ENCODE peak calls at places on chromosomes 3 and 15, in six cellular contexts. O is lower leg skin; J is dorsolateral prefrontal cortex; B is Calu3; Z is CD4-positive, alpha-beta T cell; C is AG04450. L is an unnamed sample.

GRCh38 chr3:17039579-17039978 is 154.8 kb downstream of the PLCL2 start:
- DNase-seq in O (no peak), J (no peak), B (peak), Z (no peak), C (peak), L (peak)

GRCh38 chr15:59539799-59540198 is 71.8 kb upstream of the GCNT3 start:
- DNase-seq in O (no peak), J (no peak), B (no peak), Z (no peak), C (no peak), L (no peak)

GRCh38 chr15:43212951-43213350 is 7.9 kb downstream of the EPB42 start:
- DNase-seq in O (no peak), J (no peak), B (no peak), Z (no peak), C (no peak), L (no peak)

GRCh38 chr3:120021523-120021922 is 72.7 kb downstream of the GSK3B start:
- DNase-seq in O (no peak), J (no peak), B (no peak), Z (no peak), C (no peak), L (no peak)

GRCh38 chr3:58628823-58629562 is 37.6 kb downstream of the FAM3D start:
- DNase-seq in O (peak), J (no peak), B (no peak), Z (no peak), C (peak), L (peak)

GRCh38 chr3:186882881-186883685 is 40.6 kb downstream of the ADIPOQ start:
- DNase-seq in O (no peak), J (no peak), B (no peak), Z (no peak), C (no peak), L (no peak)

GRCh38 chr3:59308001-59308400 is 258.2 kb upstream of the CFAP20DC start:
- DNase-seq in O (no peak), J (no peak), B (no peak), Z (no peak), C (no peak), L (no peak)

GRCh38 chr3:46935168-46935858 is 41.2 kb downstream of the CCDC12 start:
- DNase-seq in O (peak), J (no peak), B (peak), Z (no peak), C (peak), L (peak)

DNA sequence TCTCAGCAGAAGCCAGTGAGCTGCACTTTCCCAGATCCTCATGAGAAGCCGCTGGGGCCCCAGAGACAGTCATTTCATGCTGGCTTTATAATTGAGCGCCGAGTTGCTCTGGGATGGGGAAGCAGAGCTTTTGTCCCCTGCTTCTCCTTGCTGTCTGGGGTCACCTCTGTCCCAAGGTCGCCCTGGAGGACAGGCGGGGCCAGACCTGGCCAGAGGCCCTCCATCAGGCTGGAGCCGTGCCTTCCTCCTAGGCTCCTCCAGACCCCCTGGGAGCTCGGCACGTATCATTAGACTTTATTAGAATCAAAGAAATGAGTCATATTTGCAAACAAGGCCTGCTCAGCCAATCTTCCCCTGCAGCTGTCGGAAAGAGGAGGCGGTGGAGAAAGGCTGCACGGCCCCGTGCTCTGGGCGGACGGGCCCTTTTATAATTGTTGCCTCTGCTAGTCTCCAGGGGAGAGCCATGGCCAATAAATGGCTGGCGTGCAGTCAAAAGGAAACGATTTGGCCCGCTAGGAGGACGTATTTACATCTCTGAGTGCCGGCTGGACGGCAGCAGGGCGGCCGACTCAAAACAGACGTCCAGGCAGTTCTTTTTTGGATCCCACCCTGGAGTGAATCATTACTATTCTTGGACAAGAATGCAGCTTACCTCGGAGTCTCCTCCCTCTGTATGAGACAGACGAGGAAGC is 50.4 kb downstream of the SLC6A6 start:
- DNase-seq in O (peak), J (peak), B (peak), Z (no peak), C (peak), L (peak)
- TF ChIP-seq CTCF in O (no peak), J (no peak), B (no peak), Z (no peak), C (peak), L (no peak)

GRCh38 chr3:67419779-67420178 is 234.6 kb downstream of the SUCLG2 start:
- DNase-seq in O (no peak), J (no peak), B (no peak), Z (no peak), C (no peak), L (no peak)

GRCh38 chr3:67415504-67415903 is 238.9 kb downstream of the SUCLG2 start:
- DNase-seq in O (no peak), J (no peak), B (no peak), Z (no peak), C (peak), L (peak)

GRCh38 chr3:67414740-67415139 is 239.7 kb downstream of the SUCLG2 start:
- DNase-seq in O (no peak), J (no peak), B (no peak), Z (no peak), C (no peak), L (no peak)

GRCh38 chr3:67418539-67419529 is 235.6 kb downstream of the SUCLG2 start:
- DNase-seq in O (no peak), J (no peak), B (no peak), Z (no peak), C (peak), L (no peak)

DNA sequence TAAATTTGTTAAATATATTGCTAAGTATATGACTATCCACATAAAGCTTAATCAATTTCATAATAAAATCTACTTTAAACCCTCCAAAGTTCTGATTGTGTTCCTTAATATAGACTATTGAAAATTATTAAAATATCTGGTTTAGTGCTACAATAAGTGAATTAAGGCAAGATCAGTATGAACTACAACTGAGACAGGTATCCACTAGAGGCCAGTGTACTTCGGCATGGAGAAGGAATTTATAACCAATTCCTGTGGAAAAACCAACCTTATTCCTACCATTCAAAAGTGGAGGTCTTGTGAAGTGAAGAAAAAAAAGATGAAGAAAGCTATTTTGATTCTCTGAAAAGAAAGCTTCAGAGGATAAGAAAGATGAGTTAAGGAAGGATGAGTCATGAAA is 237.7 kb downstream of the SUCLG2 start:
- DNase-seq in O (no peak), J (no peak), B (no peak), Z (no peak), C (no peak), L (no peak)
- TF ChIP-seq CTCF in O (no peak), J (no peak), B (no peak), Z (no peak), C (peak), L (no peak)

GRCh38 chr15:55108858-55109518 is 87.8 kb downstream of the RSL24D1 start:
- DNase-seq in O (peak), J (peak), B (peak), Z (peak), C (no peak), L (no peak)
- TF ChIP-seq CTCF in O (no peak), J (peak), B (peak), Z (peak), C (peak), L (peak)

GRCh38 chr3:165404357-165405042 is 208.3 kb upstream of the SLITRK3 start:
- DNase-seq in O (no peak), J (no peak), B (no peak), Z (no peak), C (no peak), L (no peak)
- TF ChIP-seq CTCF in O (no peak), J (no peak), B (no peak), Z (no peak), C (no peak), L (no peak)

DNA sequence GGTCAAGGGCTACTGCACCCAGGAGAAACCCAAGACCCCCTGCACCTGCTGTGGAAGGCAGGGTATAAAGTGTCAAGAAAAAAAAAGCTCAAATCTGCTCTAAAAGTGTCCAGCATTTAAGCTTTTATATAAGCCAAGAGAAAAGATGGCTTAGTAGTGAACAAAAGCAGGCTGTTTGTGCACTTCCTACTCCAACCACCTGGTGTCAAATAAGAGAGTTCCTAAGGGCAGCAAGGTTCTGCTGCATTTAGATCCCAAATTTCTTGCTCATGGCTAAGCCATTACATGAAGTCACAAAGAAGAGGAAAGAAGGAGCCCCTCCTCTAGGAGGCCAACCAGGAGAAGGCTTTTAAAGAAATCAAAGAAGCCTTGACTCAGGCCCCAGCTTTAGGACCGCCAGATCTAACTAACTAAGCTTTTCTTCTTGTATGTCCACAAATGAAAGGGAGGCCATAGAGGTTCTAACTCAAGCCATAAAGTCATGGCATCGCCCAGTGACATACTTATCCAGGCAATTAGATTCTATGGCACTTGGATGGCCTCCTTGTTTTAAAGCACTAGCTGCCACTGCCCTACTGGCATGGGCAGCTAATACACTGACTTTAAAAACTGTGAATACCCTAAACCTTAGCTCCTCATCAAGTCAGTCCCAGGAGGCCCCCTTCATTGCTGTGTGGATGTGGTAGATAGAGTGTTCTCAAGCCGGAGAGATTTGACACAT is 17.1 kb downstream of the CCR4 start:
- DNase-seq in O (no peak), J (no peak), B (no peak), Z (no peak), C (no peak), L (no peak)
- TF ChIP-seq CTCF in O (no peak), J (no peak), B (no peak), Z (no peak), C (no peak), L (no peak)

GRCh38 chr3:149641011-149641728 is 16.7 kb downstream of the WWTR1 start:
- DNase-seq in O (no peak), J (no peak), B (peak), Z (no peak), C (no peak), L (no peak)

GRCh38 chr3:149634573-149634972 is 23.3 kb downstream of the WWTR1 start:
- DNase-seq in O (no peak), J (no peak), B (no peak), Z (no peak), C (no peak), L (no peak)

GRCh38 chr3:149639093-149639486 is 18.7 kb downstream of the WWTR1 start:
- DNase-seq in O (no peak), J (no peak), B (no peak), Z (no peak), C (no peak), L (no peak)

GRCh38 chr3:149635396-149635795 is 22.4 kb downstream of the WWTR1 start:
- DNase-seq in O (no peak), J (no peak), B (no peak), Z (no peak), C (no peak), L (no peak)

DNA sequence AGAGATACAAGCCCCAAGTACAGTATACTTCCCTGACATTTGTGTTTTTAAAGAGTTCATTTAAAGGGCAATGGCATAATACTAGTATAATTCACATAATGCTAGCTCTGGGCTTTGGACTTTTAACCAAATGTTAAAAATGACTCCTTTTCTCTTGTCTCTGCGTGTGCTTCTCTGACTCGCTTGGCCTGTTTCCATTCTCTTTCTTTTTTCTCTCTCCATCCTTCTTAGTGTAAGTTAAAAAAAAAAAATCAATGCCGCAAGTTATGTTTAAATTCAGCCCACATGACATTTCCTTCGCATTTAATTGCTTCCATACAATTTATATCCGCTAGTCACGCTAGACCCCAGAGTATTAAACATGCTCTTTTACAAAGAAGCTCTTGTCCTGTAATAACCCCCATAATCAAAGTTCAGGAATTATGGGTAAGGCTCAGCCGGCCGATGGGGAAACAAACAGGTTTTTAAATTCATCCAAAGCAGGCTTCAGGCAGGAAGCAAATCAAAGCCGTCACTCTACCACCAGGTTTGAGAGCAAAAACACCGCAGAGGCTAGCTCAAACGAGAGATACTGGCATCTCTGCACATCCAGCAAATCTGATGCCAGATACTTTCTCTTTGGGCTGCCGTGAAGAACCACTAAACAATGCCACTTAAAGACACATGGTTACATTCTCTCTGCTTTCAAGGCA is 19.3 kb downstream of the WWTR1 start:
- DNase-seq in O (no peak), J (no peak), B (peak), Z (no peak), C (peak), L (peak)
- TF ChIP-seq CTCF in O (no peak), J (no peak), B (no peak), Z (no peak), C (no peak), L (no peak)

GRCh38 chr3:77906102-77906709 is 866.3 kb downstream of the ROBO2 start:
- DNase-seq in O (no peak), J (no peak), B (peak), Z (no peak), C (no peak), L (no peak)
- TF ChIP-seq CTCF in O (no peak), J (no peak), B (no peak), Z (no peak), C (no peak), L (no peak)

DNA sequence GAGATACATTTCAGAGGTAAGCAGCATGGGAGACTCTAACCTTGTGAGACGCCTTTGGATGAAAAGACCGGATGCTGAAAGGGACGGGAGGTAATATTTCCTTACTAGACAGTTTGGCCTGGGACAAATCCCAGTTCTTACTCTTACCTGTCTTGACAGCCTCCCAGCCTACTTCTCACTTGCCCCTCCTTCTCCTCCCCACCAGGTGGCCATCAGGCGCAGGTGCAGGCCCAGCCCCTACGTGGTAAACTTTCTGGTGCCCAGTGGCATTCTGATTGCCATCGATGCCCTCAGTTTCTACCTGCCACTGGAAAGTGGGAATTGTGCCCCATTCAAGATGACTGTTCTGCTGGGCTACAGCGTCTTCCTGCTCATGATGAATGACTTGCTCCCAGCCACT is 6.3 kb downstream of the HTR3D start:
- DNase-seq in O (no peak), J (no peak), B (peak), Z (no peak), C (no peak), L (no peak)
- TF ChIP-seq CTCF in O (no peak), J (no peak), B (peak), Z (no peak), C (no peak), L (no peak)

L was measured in AG09319.